ENCODE peak calls at places on chromosomes 1 and 21, in ten cellular contexts. M, K, C, V, E, R, F, H, O and W are unnamed samples.

GRCh38 chr1:15758537-15758936 is at the start of gene FBLIM1:
- DNase-seq in H (peak; percentile 50), M (no peak), F (peak; percentile 33), K (peak; percentile 41), V (no peak), C (no peak), E (no peak), R (no peak), O (peak; percentile 72), W (peak; percentile 66)

GRCh38 chr1:205324781-205325180 is 3.2 kb upstream of the NUAK2 start:
- DNase-seq in M (no peak), E (no peak), V (no peak), F (peak; percentile 57), R (no peak), C (no peak), H (no peak), K (no peak), O (peak; percentile 43), W (no peak)

GRCh38 chr1:19819701-19820100 is 4.6 kb upstream of the RNF186 start:
- DNase-seq in V (no peak), C (no peak), H (no peak), O (no peak), K (no peak), F (no peak), E (no peak), M (no peak), R (peak; percentile 53), W (peak; percentile 34)

GRCh38 chr1:61140778-61141177 is 58.4 kb downstream of the NFIA start:
- DNase-seq in V (no peak), O (no peak), H (no peak), K (no peak), E (no peak), M (no peak), F (no peak), R (no peak), C (no peak), W (no peak)

GRCh38 chr1:242425232-242425631 is 99.3 kb downstream of the PLD5 start:
- DNase-seq in M (peak; percentile 39), C (no peak), R (no peak), E (no peak), O (no peak), H (no peak), F (no peak), K (no peak), V (no peak), W (no peak)

GRCh38 chr1:205042911-205043806 is at the start of gene CNTN2:
- DNase-seq in R (no peak), H (no peak), V (no peak), O (peak; percentile 77), K (no peak), C (no peak), M (no peak), F (no peak), E (no peak), W (peak; percentile 64)

GRCh38 chr1:240404286-240404685 is 207.7 kb downstream of the GREM2 start:
- DNase-seq in H (no peak), O (no peak), K (no peak), V (no peak), M (no peak), E (no peak), F (no peak), C (no peak), R (no peak), W (no peak)

GRCh38 chr1:230502996-230503395 is 76.9 kb upstream of the PGBD5 start:
- DNase-seq in H (no peak), K (no peak), C (no peak), M (no peak), E (no peak), R (no peak), O (no peak), F (no peak), V (no peak), W (no peak)

GRCh38 chr1:183096351-183096750 is 73.1 kb downstream of the LAMC1 start:
- DNase-seq in R (no peak), H (no peak), K (no peak), O (no peak), V (no peak), M (no peak), E (no peak), C (no peak), F (no peak), W (no peak)

GRCh38 chr1:231814536-231814935 is 187.9 kb downstream of the DISC1 start:
- DNase-seq in V (no peak), M (no peak), E (no peak), R (no peak), F (no peak), C (no peak), O (no peak), K (no peak), H (no peak), W (no peak)

GRCh38 chr1:221816899-221817298 is 75.0 kb upstream of the DUSP10 start:
- DNase-seq in H (no peak), K (no peak), O (no peak), C (no peak), R (no peak), M (peak; percentile 96), E (no peak), F (peak; percentile 69), V (peak; percentile 59), W (no peak)

GRCh38 chr1:92080128-92080985 is at the start of gene BTBD8:
- DNase-seq in F (peak; percentile 83), C (peak; percentile 84), V (peak; percentile 20), R (peak; percentile 90), O (peak; percentile 92), K (peak; percentile 81), H (peak; percentile 90), M (peak; percentile 60), E (peak; percentile 87), W (peak; percentile 86)

GRCh38 chr1:116764906-116765862 is 11.0 kb downstream of the CD2 start:
- DNase-seq in M (no peak), C (no peak), R (no peak), O (no peak), E (no peak), V (no peak), F (no peak), K (no peak), H (no peak), W (no peak)

GRCh38 chr1:59816318-59816878 is 1.6 kb downstream of the HOOK1 start:
- DNase-seq in K (no peak), E (no peak), O (no peak), F (no peak), C (no peak), R (no peak), M (no peak), H (no peak), V (no peak), W (no peak)

GRCh38 chr21:36478207-36478701 is 1.7 kb downstream of the CLDN14 start:
- DNase-seq in O (no peak), C (no peak), E (no peak), R (no peak), K (peak; percentile 27), M (peak; percentile 96), V (peak; percentile 68), F (peak; percentile 80), H (no peak), W (no peak)

DNA sequence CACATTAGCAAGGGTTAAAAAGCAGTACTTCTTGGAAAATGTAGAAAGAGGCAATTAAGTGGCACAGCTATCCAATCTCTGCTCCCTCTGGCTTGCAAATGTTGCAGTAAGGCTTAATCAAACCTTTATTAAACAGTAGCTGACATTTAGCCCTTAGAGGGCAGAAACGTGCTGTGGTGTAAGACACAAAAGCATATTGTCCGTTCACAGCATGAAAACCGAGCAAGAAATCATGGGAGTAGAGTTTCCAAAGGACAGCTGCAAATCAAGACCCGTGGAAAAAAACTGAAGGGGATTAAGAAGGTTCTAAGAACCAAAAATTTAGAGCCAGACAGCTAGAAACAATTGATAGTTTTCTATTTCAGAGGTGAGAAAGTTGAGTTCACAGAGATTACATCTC is 13.1 kb downstream of the ZP4 start:
- DNase-seq in O (peak; percentile 69), V (no peak), F (no peak), R (no peak), M (no peak), H (no peak), E (no peak), C (no peak), K (no peak), W (no peak)
- TF ChIP-seq CTCF in O (peak; percentile 34), V (no peak), F (no peak), R (no peak), M (no peak), H (no peak), E (no peak), C (no peak), K (no peak), W (no peak)

GRCh38 chr1:8214501-8215173 is 103.3 kb upstream of the SLC45A1 start:
- DNase-seq in F (no peak), K (no peak), H (no peak), M (no peak), C (no peak), O (no peak), R (no peak), E (no peak), V (no peak), W (no peak)
- TF ChIP-seq CTCF in F (no peak), K (no peak), H (peak; percentile 13), M (no peak), C (no peak), O (no peak), R (no peak), E (no peak), V (peak; percentile 13), W (no peak)

GRCh38 chr1:154186177-154186576 is 5.7 kb downstream of the TPM3 start:
- DNase-seq in R (no peak), C (peak; percentile 36), H (peak; percentile 38), F (peak; percentile 81), V (no peak), O (peak; percentile 67), K (peak; percentile 45), M (peak; percentile 74), E (no peak), W (peak; percentile 68)
- TF ChIP-seq CTCF in R (no peak), C (peak; percentile 49), H (peak; percentile 47), F (peak; percentile 69), V (peak; percentile 47), O (peak; percentile 63), K (peak; percentile 71), M (peak; percentile 77), E (no peak), W (peak; percentile 69)

GRCh38 chr21:18373631-18374030 is 30.0 kb downstream of the TMPRSS15 start:
- DNase-seq in K (no peak), O (no peak), R (no peak), M (no peak), C (no peak), E (no peak), V (no peak), H (no peak), F (no peak), W (no peak)

GRCh38 chr21:18368193-18368592 is 35.4 kb downstream of the TMPRSS15 start:
- DNase-seq in C (no peak), R (no peak), V (no peak), F (no peak), H (no peak), M (no peak), E (no peak), O (no peak), K (no peak), W (no peak)

GRCh38 chr21:18370292-18370691 is 33.3 kb downstream of the TMPRSS15 start:
- DNase-seq in C (no peak), F (no peak), K (no peak), H (no peak), O (no peak), E (no peak), R (no peak), M (no peak), V (no peak), W (no peak)

GRCh38 chr21:18369115-18369514 is 34.5 kb downstream of the TMPRSS15 start:
- DNase-seq in C (no peak), O (peak; percentile 61), M (no peak), E (no peak), F (peak; percentile 2), H (no peak), R (no peak), K (no peak), V (no peak), W (no peak)
- TF ChIP-seq CTCF in C (peak; percentile 31), O (peak; percentile 55), M (no peak), E (no peak), F (no peak), H (peak; percentile 41), R (no peak), K (peak; percentile 28), V (no peak), W (peak; percentile 33)